ENCODE peak calls at places on chromosomes 16 and 17, in four cellular contexts. J is lung; N is body of pancreas; V is naive thymus-derived CD4-positive, alpha-beta T cell. G is an unnamed sample.

GRCh38 chr16:67104061-67104460 is 5.7 kb upstream of the PHAF1 start:
- DNase-seq in V (no peak), J (no peak), N (peak; percentile 34), G (peak; percentile 36)

GRCh38 chr17:65079489-65079900 is 23.0 kb upstream of the GNA13 start:
- DNase-seq in V (no peak), J (no peak), N (no peak), G (no peak)

GRCh38 chr17:14304222-14304844 is 3.5 kb downstream of the HS3ST3B1 start:
- DNase-seq in N (no peak), V (no peak), J (peak; percentile 6), G (no peak)

GRCh38 chr16:12425134-12425941 is 378.3 kb downstream of the CPPED1 start:
- DNase-seq in J (no peak), N (no peak), V (no peak), G (no peak)

GRCh38 chr17:37605813-37606505 is 3.3 kb downstream of the SYNRG start:
- DNase-seq in V (peak; percentile 32), J (no peak), N (no peak), G (no peak)

GRCh38 chr17:77235370-77236080 is 94.8 kb downstream of the SEC14L1 start:
- DNase-seq in V (no peak), J (peak; percentile 56), N (peak; percentile 21), G (peak; percentile 83)

GRCh38 chr16:65991149-65991701 is 375.3 kb upstream of the CDH5 start:
- DNase-seq in V (no peak), N (no peak), J (no peak), G (no peak)

GRCh38 chr17:79982986-79983385 is 52.7 kb downstream of the TBC1D16 start:
- DNase-seq in V (no peak), N (peak; percentile 4), J (no peak), G (no peak)

GRCh38 chr17:33292184-33292980 is 713 bp downstream of the ASIC2 start:
- DNase-seq in J (no peak), N (no peak), V (no peak), G (peak; percentile 28)

GRCh38 chr16:21523411-21524067 is 75.8 kb upstream of the METTL9 start:
- DNase-seq in N (no peak), J (no peak), V (no peak), G (no peak)

GRCh38 chr16:30997000-30997886 is 12.2 kb downstream of the HSD3B7 start:
- DNase-seq in V (peak; percentile 80), N (peak; percentile 86), J (peak; percentile 86), G (peak; percentile 83)

GRCh38 chr16:24734382-24734781 is 4.9 kb downstream of the TNRC6A start:
- DNase-seq in J (no peak), V (no peak), N (no peak), G (no peak)

GRCh38 chr16:89442990-89443726 is 47.2 kb downstream of the ANKRD11 start:
- DNase-seq in N (peak; percentile 76), V (no peak), J (peak; percentile 74), G (peak; percentile 36)

GRCh38 chr16:22424161-22424937 is 49.9 kb upstream of the CDR2 start:
- DNase-seq in N (peak; percentile 87), V (no peak), J (no peak), G (peak; percentile 98)

GRCh38 chr17:16924701-16925440 is 47.0 kb downstream of the TNFRSF13B start:
- DNase-seq in N (no peak), V (no peak), J (no peak), G (no peak)

GRCh38 chr17:59230765-59231164 is 10.5 kb downstream of the GDPD1 start:
- DNase-seq in N (no peak), V (no peak), J (no peak), G (no peak)

GRCh38 chr16:4206680-4207079 is 35.2 kb downstream of the SRL start:
- DNase-seq in J (no peak), V (no peak), N (no peak), G (no peak)

GRCh38 chr16:50268352-50268751 is 2.0 kb downstream of the ADCY7 start:
- DNase-seq in J (no peak), N (no peak), V (no peak), G (no peak)

GRCh38 chr17:40327244-40327666 is 18.3 kb downstream of the RARA start:
- DNase-seq in N (no peak), V (no peak), J (no peak), G (no peak)

GRCh38 chr17:1252203-1252608 is 18.0 kb upstream of the BHLHA9 start:
- DNase-seq in V (no peak), N (peak; percentile 43), J (no peak), G (peak; percentile 80)

GRCh38 chr17:78001182-78001581 is 42.7 kb downstream of the TNRC6C start:
- DNase-seq in V (no peak), N (no peak), J (no peak), G (no peak)

GRCh38 chr16:20849587-20850390 is 43.5 kb downstream of the REXO5 start:
- DNase-seq in J (peak; percentile 71), V (peak; percentile 67), N (peak; percentile 77), G (peak; percentile 42)

GRCh38 chr17:16423226-16423872 is 8.0 kb downstream of the TRPV2 start:
- DNase-seq in V (no peak), J (no peak), N (no peak), G (no peak)

GRCh38 chr17:54950116-54950515 is 18.3 kb downstream of the COX11 start:
- DNase-seq in N (no peak), J (no peak), V (no peak), G (no peak)

GRCh38 chr17:61490540-61490975 is 38.3 kb downstream of the TBX4 start:
- DNase-seq in V (no peak), N (no peak), J (no peak), G (peak; percentile 23)

GRCh38 chr17:48996696-48997102 is 486 bp upstream of the IGF2BP1 start:
- DNase-seq in J (no peak), V (no peak), N (no peak), G (no peak)
- H3K27me3 ChIP-seq in J (peaks cover 4% of the 10 kb centered on the region), V (peaks cover 33% of the 10 kb centered on the region), N (peaks cover 7% of the 10 kb centered on the region), G (peaks cover 80% of the 10 kb centered on the region)

DNA sequence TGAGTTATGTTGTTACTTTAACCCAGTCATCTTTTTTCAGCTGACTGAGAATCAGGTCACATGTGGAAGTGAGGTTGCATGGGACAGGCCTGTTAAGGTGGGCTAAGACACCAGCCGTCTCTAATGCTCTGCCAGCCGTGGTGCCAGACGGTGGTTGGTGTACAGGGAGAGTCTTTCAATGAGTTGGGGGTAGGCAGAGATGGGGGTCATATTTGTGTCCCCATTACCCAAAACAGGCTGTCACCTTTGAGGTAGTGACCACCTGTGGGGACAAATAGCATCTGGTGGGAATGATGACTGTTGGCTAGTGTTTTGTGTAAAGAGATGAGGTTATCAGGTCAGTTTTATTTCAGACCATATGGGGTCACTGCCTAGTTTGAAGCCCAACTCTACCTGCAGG is 1.8 kb downstream of the RPL38 start:
- DNase-seq in V (no peak), N (no peak), J (no peak), G (no peak)
- H3K4me3 ChIP-seq in V (peak overlapping the region; percentile 89), N (no peak overlapping the region), J (no peak overlapping the region), G (peak overlapping the region; percentile 99)

DNA sequence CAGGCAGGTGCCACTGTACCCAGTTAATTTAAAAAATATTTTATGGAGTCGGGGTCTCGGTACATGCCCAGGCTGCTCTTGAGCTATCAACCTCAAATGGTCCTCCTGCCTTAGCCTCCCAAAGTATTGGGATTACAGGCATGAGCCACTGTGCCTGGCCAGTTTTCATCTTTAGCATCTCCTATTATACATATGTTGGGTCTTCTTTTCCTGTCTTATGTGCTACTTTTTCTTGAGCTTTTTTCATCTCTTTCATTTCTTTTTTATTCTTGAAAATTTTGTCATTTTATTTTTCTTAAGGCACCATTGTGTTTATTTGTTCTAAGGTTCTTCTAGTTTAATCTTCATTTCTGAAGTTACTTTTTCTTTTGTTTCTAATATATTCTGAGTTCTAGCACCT is 20.7 kb downstream of the BANP start:
- DNase-seq in V (no peak), J (no peak), N (no peak), G (no peak)
- H3K27me3 ChIP-seq in V (no peaks in the 10 kb centered on the region), J (no peaks in the 10 kb centered on the region), N (no peaks in the 10 kb centered on the region), G (no peaks in the 10 kb centered on the region)

DNA sequence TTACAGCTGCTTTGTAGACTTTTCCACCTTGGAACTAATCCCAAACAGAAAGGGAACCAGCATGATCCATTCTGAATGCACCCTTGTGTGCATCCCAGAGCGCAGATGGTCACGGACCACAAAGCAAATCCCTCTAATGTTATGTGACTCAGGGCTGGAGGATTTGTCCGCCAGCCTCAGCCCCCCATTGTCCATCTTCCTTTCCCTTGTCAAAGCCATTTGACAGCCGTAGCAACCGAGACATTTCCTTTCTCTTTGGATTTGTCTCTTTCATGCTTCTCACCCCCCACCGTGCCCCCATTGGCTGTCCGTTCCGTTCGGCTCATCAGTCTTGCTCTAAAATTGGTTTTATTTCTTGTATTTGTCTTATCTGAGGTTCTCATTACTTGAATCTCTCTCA is 163.5 kb upstream of the ERCC4 start:
- DNase-seq in J (no peak), V (no peak), N (no peak), G (no peak)
- H3K4me3 ChIP-seq in J (no peak overlapping the region), V (no peak overlapping the region), N (no peak overlapping the region), G (no peak overlapping the region)

DNA sequence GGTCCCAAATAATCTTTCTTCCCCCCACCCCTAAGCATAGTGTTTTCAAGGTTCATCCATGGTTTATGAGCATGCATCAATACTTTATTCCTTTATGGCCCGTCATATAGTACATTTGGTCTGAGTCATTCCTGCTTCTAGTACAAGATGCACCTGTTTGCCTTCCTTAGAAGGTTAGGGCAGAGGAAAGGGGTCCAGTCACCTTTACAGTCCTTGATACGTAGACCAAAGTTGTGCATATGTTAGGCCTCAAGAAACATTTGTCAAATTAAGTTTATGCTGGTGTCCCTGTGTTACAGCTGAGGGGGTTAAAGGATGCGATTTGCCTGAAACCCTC is 1.4 kb downstream of the CYB5D2 start:
- DNase-seq in V (no peak), N (no peak), J (no peak), G (no peak)
- H3K27me3 ChIP-seq in V (no peaks in the 10 kb centered on the region), N (no peaks in the 10 kb centered on the region), J (no peaks in the 10 kb centered on the region), G (no peaks in the 10 kb centered on the region)

GRCh38 chr17:48625502-48626201 is 506 bp downstream of the HOXB9 start:
- DNase-seq in J (no peak), V (peak; percentile 59), N (peak; percentile 39), G (peak; percentile 69)

GRCh38 chr17:48623583-48623982 is 2.6 kb downstream of the HOXB9 start:
- DNase-seq in N (no peak), V (no peak), J (no peak), G (no peak)

GRCh38 chr17:48624544-48625501 is 1.3 kb downstream of the HOXB9 start:
- DNase-seq in J (no peak), N (no peak), V (no peak), G (peak; percentile 67)

GRCh38 chr17:48622857-48623256 is 3.3 kb downstream of the HOXB9 start:
- DNase-seq in J (no peak), V (no peak), N (no peak), G (no peak)

DNA sequence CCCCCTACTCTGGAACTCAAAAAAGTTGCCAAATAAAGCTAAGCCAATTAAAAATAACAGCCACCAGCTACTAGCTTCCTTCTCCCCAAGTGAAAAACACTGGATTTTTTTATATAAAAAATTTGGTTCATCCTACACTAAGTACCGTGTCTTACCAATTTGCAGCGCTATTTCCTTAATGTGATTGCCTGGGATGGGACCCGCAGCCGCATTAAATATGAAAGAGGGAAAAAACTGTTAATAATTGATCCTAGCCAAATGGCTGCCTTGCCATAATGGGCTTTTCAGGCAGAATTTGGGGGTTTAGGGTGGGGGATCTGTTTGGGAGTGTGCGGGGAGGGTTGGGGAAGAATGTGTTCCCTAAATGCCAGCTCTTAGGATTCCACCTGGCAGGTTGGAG is 2.0 kb downstream of the HOXB9 start:
- DNase-seq in V (no peak), J (no peak), N (no peak), G (no peak)
- H3K4me3 ChIP-seq in V (no peak overlapping the region), J (no peak overlapping the region), N (no peak overlapping the region), G (peak overlapping the region; percentile 74)

G was measured in MG63.